ENCODE peak calls at places on chromosomes 4 and X, in four cellular contexts. F is CD8-positive, alpha-beta T cell; I is ovary; B is heart left ventricle. G is an unnamed sample.

GRCh38 chrX:40922307-40922706 is 162.9 kb upstream of the USP9X start:
- DNase-seq in F (no peak), I (no peak), B (no peak), G (no peak)

GRCh38 chr4:23931489-23931830 is 41.6 kb upstream of the PPARGC1A start:
- DNase-seq in F (no peak), I (no peak), B (no peak), G (no peak)

GRCh38 chr4:112939901-112940300 is 109.6 kb upstream of the ANK2 start:
- DNase-seq in F (no peak), I (no peak), B (no peak), G (no peak)

GRCh38 chr4:147134536-147135210 is 189.0 kb upstream of the TTC29 start:
- DNase-seq in F (no peak), I (no peak), B (no peak), G (no peak)

GRCh38 chr4:54961357-54961975 is 163.9 kb downstream of the KDR start:
- DNase-seq in F (no peak), I (no peak), B (no peak), G (no peak)

GRCh38 chr4:1459081-1459480 is 52.8 kb upstream of the NKX1-1 start:
- DNase-seq in F (no peak), I (no peak), B (no peak), G (no peak)

GRCh38 chrX:8430444-8430843 is 34.2 kb upstream of the VCX3B start:
- DNase-seq in F (no peak), I (no peak), B (no peak), G (no peak)

GRCh38 chrX:150844016-150844415 is 54.5 kb downstream of the CD99L2 start:
- DNase-seq in F (no peak), I (no peak), B (no peak), G (no peak)

GRCh38 chrX:129721870-129722269 is 16.9 kb upstream of the XPNPEP2 start:
- DNase-seq in F (no peak), I (no peak), B (no peak), G (no peak)

GRCh38 chrX:13659057-13659456 is 6.1 kb downstream of the TCEANC start:
- DNase-seq in F (no peak), I (no peak), B (no peak), G (no peak)

GRCh38 chr4:35506161-35506560 is 738.2 kb downstream of the ARAP2 start:
- DNase-seq in F (no peak), I (no peak), B (no peak), G (no peak)

GRCh38 chr4:93478805-93479204 is 349.7 kb upstream of the ATOH1 start:
- DNase-seq in F (no peak), I (no peak), B (no peak), G (no peak)

GRCh38 chr4:20916106-20916505 is 215.8 kb downstream of the PACRGL start:
- DNase-seq in F (no peak), I (no peak), B (no peak), G (no peak)

GRCh38 chr4:52959545-52959944 is 97.4 kb downstream of the RASL11B start:
- DNase-seq in F (no peak), I (no peak), B (no peak), G (no peak)

GRCh38 chr4:1045193-1045594 is 33.8 kb downstream of the FGFRL1 start:
- DNase-seq in F (no peak), I (peak; percentile 36), B (no peak), G (no peak)

GRCh38 chrX:152632445-152633097 is 5.1 kb upstream of the GABRQ start:
- DNase-seq in F (no peak), I (no peak), B (no peak), G (no peak)

GRCh38 chr4:17781072-17781830 is at the start of gene FAM184B:
- DNase-seq in F (no peak), I (no peak), B (no peak), G (no peak)

GRCh38 chr4:174284181-174284886 is 623 bp downstream of the CEP44 start:
- DNase-seq in F (no peak), I (no peak), B (no peak), G (no peak)

GRCh38 chrX:53831662-53832635 is 145.4 kb upstream of the HUWE1 start:
- DNase-seq in F (peak; percentile 1), I (no peak), B (no peak), G (no peak)

GRCh38 chr4:114659386-114660008 is 60.9 kb downstream of the UGT8 start:
- DNase-seq in F (no peak), I (no peak), B (peak; percentile 7), G (peak; percentile 73)

GRCh38 chr4:86223472-86223871 is 136.4 kb downstream of the MAPK10 start:
- DNase-seq in F (no peak), I (no peak), B (no peak), G (no peak)

GRCh38 chrX:37746951-37747350 is 32.9 kb upstream of the CYBB start:
- DNase-seq in F (no peak), I (no peak), B (no peak), G (no peak)

GRCh38 chr4:163911891-163912290 is 417.4 kb downstream of the TMA16 start:
- DNase-seq in F (no peak), I (no peak), B (no peak), G (no peak)

GRCh38 chrX:68299923-68300322 is 133.4 kb downstream of the OPHN1 start:
- DNase-seq in F (no peak), I (no peak), B (no peak), G (no peak)

GRCh38 chrX:123860506-123860840 is 620 bp downstream of the XIAP start:
- DNase-seq in F (no peak), I (no peak), B (no peak), G (no peak)

GRCh38 chr4:152352645-152353116 is 183.2 kb downstream of the FBXW7 start:
- DNase-seq in F (no peak), I (peak; percentile 60), B (peak; percentile 71), G (peak; percentile 37)

GRCh38 chrX:32483534-32484136 is 727.7 kb downstream of the DMD start:
- DNase-seq in F (no peak), I (no peak), B (no peak), G (no peak)

GRCh38 chr4:143773998-143774898 is 73.8 kb upstream of the FREM3 start:
- DNase-seq in F (no peak), I (no peak), B (peak; percentile 7), G (no peak)

GRCh38 chr4:634599-634985 is 9.2 kb downstream of the PDE6B start:
- DNase-seq in F (no peak), I (no peak), B (no peak), G (no peak)

GRCh38 chrX:97841544-97842179 is 958.0 kb downstream of the RPA4 start:
- DNase-seq in F (no peak), I (no peak), B (no peak), G (no peak)

GRCh38 chr4:98293089-98293887 is 32.1 kb downstream of the RAP1GDS1 start:
- DNase-seq in F (no peak), I (no peak), B (no peak), G (peak; percentile 2)

GRCh38 chrX:132270699-132271098 is 51.5 kb upstream of the RAP2C start:
- DNase-seq in F (no peak), I (no peak), B (peak; percentile 26), G (no peak)

GRCh38 chr4:113024373-113024772 is 25.1 kb upstream of the ANK2 start:
- DNase-seq in F (no peak), I (no peak), B (no peak), G (no peak)

GRCh38 chr4:54662123-54662522 is 4.4 kb downstream of the KIT start:
- DNase-seq in F (no peak), I (no peak), B (no peak), G (no peak)

GRCh38 chr4:16026155-16026761 is 57.6 kb downstream of the PROM1 start:
- DNase-seq in F (no peak), I (no peak), B (no peak), G (no peak)

GRCh38 chr4:74408639-74409038 is 36.3 kb upstream of the AREG start:
- DNase-seq in F (no peak), I (no peak), B (no peak), G (no peak)

GRCh38 chrX:130893356-130894085 is 9.5 kb downstream of the ENOX2 start:
- DNase-seq in F (no peak), I (no peak), B (peak; percentile 15), G (no peak)

GRCh38 chrX:130895299-130895698 is 7.7 kb downstream of the ENOX2 start:
- DNase-seq in F (no peak), I (no peak), B (no peak), G (no peak)

GRCh38 chrX:130896026-130896425 is 7.0 kb downstream of the ENOX2 start:
- DNase-seq in F (no peak), I (no peak), B (no peak), G (no peak)

GRCh38 chrX:130902446-130902782 is 595 bp downstream of the ENOX2 start:
- DNase-seq in F (no peak), I (no peak), B (no peak), G (no peak)

GRCh38 chrX:130896816-130897508 is 6.0 kb downstream of the ENOX2 start:
- DNase-seq in F (no peak), I (no peak), B (no peak), G (no peak)
- H3K27ac ChIP-seq in F (no peak overlapping the region), I (no peak overlapping the region), B (peak overlapping the region; percentile 54), G (peak overlapping the region; percentile 81)

GRCh38 chr4:40622913-40623312 is 6.8 kb downstream of the RBM47 start:
- DNase-seq in F (no peak), I (no peak), B (no peak), G (no peak)
- H3K27ac ChIP-seq in F (no peak overlapping the region), I (no peak overlapping the region), B (peak overlapping the region; percentile 70), G (no peak overlapping the region)

GRCh38 chr4:37646237-37646636 is 39.9 kb downstream of the RELL1 start:
- DNase-seq in F (no peak), I (no peak), B (no peak), G (no peak)

GRCh38 chr4:37641886-37642849 is 44.0 kb downstream of the RELL1 start:
- DNase-seq in F (no peak), I (no peak), B (no peak), G (no peak)

GRCh38 chr4:37645736-37646135 is 40.4 kb downstream of the RELL1 start:
- DNase-seq in F (no peak), I (no peak), B (no peak), G (no peak)

GRCh38 chr4:37648084-37648817 is 37.9 kb downstream of the RELL1 start:
- DNase-seq in F (no peak), I (peak; percentile 67), B (peak; percentile 72), G (no peak)

GRCh38 chr4:37644962-37645361 is 41.2 kb downstream of the RELL1 start:
- DNase-seq in F (no peak), I (no peak), B (no peak), G (no peak)
- H3K27ac ChIP-seq in F (no peak overlapping the region), I (no peak overlapping the region), B (no peak overlapping the region), G (no peak overlapping the region)

DNA sequence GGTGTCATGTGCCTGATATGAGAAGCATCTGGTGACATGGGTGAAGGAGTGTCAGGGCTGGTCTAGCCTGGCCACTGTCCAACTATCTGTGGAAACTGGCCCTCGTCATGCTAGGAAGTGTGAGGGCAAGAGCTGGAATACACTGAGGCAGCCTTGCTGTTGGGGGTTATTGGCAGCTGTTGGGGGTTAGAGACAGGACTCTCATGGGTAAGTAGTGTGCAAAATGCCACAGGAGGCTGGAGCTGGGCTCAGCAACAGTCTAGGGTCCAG is 167.4 kb upstream of the PGRMC2 start:
- DNase-seq in F (no peak), I (no peak), B (no peak), G (no peak)
- H3K27ac ChIP-seq in F (no peak overlapping the region), I (no peak overlapping the region), B (no peak overlapping the region), G (no peak overlapping the region)

GRCh38 chrX:107721966-107722707 is 53.5 kb downstream of the TSC22D3 start:
- DNase-seq in F (no peak), I (no peak), B (no peak), G (no peak)
- H3K27ac ChIP-seq in F (no peak overlapping the region), I (no peak overlapping the region), B (peak overlapping the region; percentile 46), G (peak overlapping the region; percentile 50)